ENCODE peak calls at places on chromosomes 5 and 9, in ten cellular contexts. H, Q, W, F, R, N, C, T, U and P are unnamed samples. For H3K36me3, the result is how much of the 10 kb centered on the place peaks cover.

GRCh38 chr9:12684923-12685468 is 8.2 kb upstream of the TYRP1 start:
- DNase-seq in H (no peak), Q (no peak), W (peak), F (no peak), R (no peak), N (no peak), C (no peak), T (peak), U (no peak), P (no peak)

GRCh38 chr5:123134653-123135181 is 45.7 kb downstream of the PRDM6 start:
- DNase-seq in H (no peak), Q (no peak), W (no peak), F (no peak), R (no peak), N (no peak), C (no peak), T (peak), U (no peak), P (no peak)

GRCh38 chr5:157266286-157267007 is 524 bp downstream of the CYFIP2 start:
- DNase-seq in H (peak), Q (peak), W (no peak), F (no peak), R (no peak), N (no peak), C (no peak), T (peak), U (no peak), P (no peak)

GRCh38 chr5:476102-476813 is 33.3 kb downstream of the EXOC3 start:
- DNase-seq in H (no peak), Q (peak), W (no peak), F (no peak), R (no peak), N (no peak), C (no peak), T (no peak), U (no peak), P (no peak)

GRCh38 chr5:137743031-137743640 is 7.2 kb upstream of the KLHL3 start:
- DNase-seq in H (peak), Q (peak), W (peak), F (peak), R (peak), N (peak), C (peak), T (peak), U (peak), P (peak)

GRCh38 chr9:36063804-36064447 is 27.2 kb downstream of the RECK start:
- DNase-seq in H (no peak), Q (peak), W (peak), F (no peak), R (peak), N (no peak), C (no peak), T (no peak), U (no peak), P (no peak)

GRCh38 chr5:27242258-27242626 is 203.9 kb upstream of the CDH9 start:
- DNase-seq in H (no peak), Q (peak), W (no peak), F (no peak), R (no peak), N (no peak), C (no peak), T (no peak), U (no peak), P (peak)

GRCh38 chr9:135669616-135670285 is 6.6 kb downstream of the LCN9 start:
- DNase-seq in H (no peak), Q (no peak), W (no peak), F (no peak), R (no peak), N (no peak), C (peak), T (no peak), U (no peak), P (no peak)

GRCh38 chr9:127129718-127130085 is 7.3 kb upstream of the ANGPTL2 start:
- DNase-seq in H (no peak), Q (no peak), W (no peak), F (no peak), R (no peak), N (no peak), C (peak), T (no peak), U (no peak), P (no peak)

GRCh38 chr9:130137870-130138653 is 34.1 kb upstream of the NCS1 start:
- DNase-seq in H (no peak), Q (peak), W (peak), F (peak), R (peak), N (no peak), C (no peak), T (peak), U (peak), P (no peak)

GRCh38 chr5:109944461-109944860 is 254.7 kb downstream of the MAN2A1 start:
- DNase-seq in H (no peak), Q (no peak), W (no peak), F (no peak), R (no peak), N (no peak), C (no peak), T (no peak), U (no peak), P (no peak)

GRCh38 chr5:179734536-179735164 is 2.0 kb downstream of the MAML1 start:
- DNase-seq in H (no peak), Q (peak), W (no peak), F (no peak), R (no peak), N (no peak), C (no peak), T (no peak), U (no peak), P (no peak)

GRCh38 chr9:5518061-5518936 is 8.0 kb downstream of the PDCD1LG2 start:
- DNase-seq in H (no peak), Q (peak), W (no peak), F (no peak), R (no peak), N (no peak), C (no peak), T (no peak), U (no peak), P (no peak)

GRCh38 chr9:4939118-4939561 is 45.9 kb upstream of the JAK2 start:
- DNase-seq in H (no peak), Q (no peak), W (no peak), F (no peak), R (no peak), N (no peak), C (no peak), T (no peak), U (no peak), P (no peak)

GRCh38 chr9:108047264-108047663 is 557.7 kb upstream of the KLF4 start:
- DNase-seq in H (no peak), Q (no peak), W (peak), F (no peak), R (peak), N (no peak), C (no peak), T (no peak), U (no peak), P (no peak)

GRCh38 chr5:155285673-155286072 is 272.1 kb downstream of the KIF4B start:
- DNase-seq in H (no peak), Q (no peak), W (no peak), F (no peak), R (no peak), N (no peak), C (no peak), T (peak), U (no peak), P (no peak)

GRCh38 chr9:8693147-8693921 is 893.8 kb upstream of the DMAC1 start:
- DNase-seq in H (no peak), Q (no peak), W (no peak), F (no peak), R (no peak), N (no peak), C (no peak), T (peak), U (no peak), P (no peak)

GRCh38 chr5:65027149-65027548 is 258.4 kb downstream of the CWC27 start:
- DNase-seq in H (no peak), Q (no peak), W (no peak), F (no peak), R (no peak), N (no peak), C (peak), T (no peak), U (no peak), P (no peak)

GRCh38 chr5:100796851-100797250 is 106.2 kb downstream of the ST8SIA4 start:
- DNase-seq in H (no peak), Q (no peak), W (no peak), F (no peak), R (no peak), N (no peak), C (no peak), T (no peak), U (no peak), P (no peak)

GRCh38 chr5:170861855-170862766 is at the start of gene RANBP17:
- DNase-seq in H (peak), Q (peak), W (peak), F (no peak), R (peak), N (peak), C (peak), T (peak), U (no peak), P (no peak)

GRCh38 chr9:99485461-99485860 is 263.4 kb downstream of the SEC61B start:
- DNase-seq in H (no peak), Q (peak), W (peak), F (no peak), R (peak), N (no peak), C (no peak), T (no peak), U (no peak), P (no peak)

GRCh38 chr5:107937198-107937597 is 266.5 kb upstream of the EFNA5 start:
- DNase-seq in H (no peak), Q (no peak), W (no peak), F (no peak), R (no peak), N (no peak), C (peak), T (peak), U (no peak), P (no peak)

GRCh38 chr5:151198861-151199260 is 25.0 kb downstream of the CCDC69 start:
- DNase-seq in H (no peak), Q (no peak), W (no peak), F (no peak), R (no peak), N (no peak), C (no peak), T (no peak), U (no peak), P (no peak)

GRCh38 chr9:133277467-133277866 is 2.5 kb upstream of the ABO start:
- DNase-seq in H (no peak), Q (no peak), W (no peak), F (no peak), R (no peak), N (no peak), C (no peak), T (no peak), U (no peak), P (no peak)
- H3K9ac ChIP-seq in H (no peak), Q (no peak), W (no peak), F (no peak), R (no peak), N (no peak), C (no peak), T (no peak), U (no peak), P (no peak)

GRCh38 chr9:131598121-131598520 is 52.8 kb downstream of the PRRT1B start:
- DNase-seq in H (no peak), Q (no peak), W (no peak), F (no peak), R (no peak), N (no peak), C (no peak), T (no peak), U (no peak), P (no peak)
- H3K36me3 ChIP-seq in H (under half), Q (under half), W (under half), F (under half), R (under half), N (under half), C (under half), T (under half), U (under half), P (under half)

GRCh38 chr5:149930754-149931574 is 13.6 kb downstream of the PDE6A start:
- DNase-seq in H (no peak), Q (no peak), W (no peak), F (no peak), R (no peak), N (no peak), C (no peak), T (no peak), U (peak), P (no peak)
- H3K27ac ChIP-seq in H (no peak), Q (no peak), W (no peak), F (no peak), R (no peak), N (no peak), C (peak), T (no peak), U (peak), P (no peak)

GRCh38 chr9:650362-650761 is 191.1 kb upstream of the DMRT1 start:
- DNase-seq in H (no peak), Q (peak), W (no peak), F (no peak), R (no peak), N (no peak), C (no peak), T (peak), U (no peak), P (no peak)

GRCh38 chr9:653856-654387 is 187.6 kb upstream of the DMRT1 start:
- DNase-seq in H (no peak), Q (no peak), W (no peak), F (no peak), R (no peak), N (no peak), C (no peak), T (no peak), U (no peak), P (no peak)

GRCh38 chr9:651372-651771 is 190.1 kb upstream of the DMRT1 start:
- DNase-seq in H (no peak), Q (no peak), W (no peak), F (no peak), R (no peak), N (no peak), C (no peak), T (no peak), U (no peak), P (no peak)

GRCh38 chr9:653421-653820 is 188.1 kb upstream of the DMRT1 start:
- DNase-seq in H (no peak), Q (no peak), W (no peak), F (no peak), R (no peak), N (no peak), C (no peak), T (no peak), U (no peak), P (no peak)

GRCh38 chr9:652896-653295 is 188.6 kb upstream of the DMRT1 start:
- DNase-seq in H (peak), Q (no peak), W (no peak), F (no peak), R (peak), N (no peak), C (no peak), T (no peak), U (no peak), P (no peak)
- H3K9ac ChIP-seq in H (no peak), Q (no peak), W (no peak), F (no peak), R (no peak), N (no peak), C (no peak), T (no peak), U (no peak), P (no peak)

GRCh38 chr5:176527246-176528222 is 9.7 kb downstream of the RNF44 start:
- DNase-seq in H (no peak), Q (no peak), W (no peak), F (no peak), R (no peak), N (no peak), C (no peak), T (no peak), U (no peak), P (no peak)
- H3K36me3 ChIP-seq in H (under half), Q (under half), W (under half), F (under half), R (under half), N (under half), C (under half), T (under half), U (under half), P (under half)

DNA sequence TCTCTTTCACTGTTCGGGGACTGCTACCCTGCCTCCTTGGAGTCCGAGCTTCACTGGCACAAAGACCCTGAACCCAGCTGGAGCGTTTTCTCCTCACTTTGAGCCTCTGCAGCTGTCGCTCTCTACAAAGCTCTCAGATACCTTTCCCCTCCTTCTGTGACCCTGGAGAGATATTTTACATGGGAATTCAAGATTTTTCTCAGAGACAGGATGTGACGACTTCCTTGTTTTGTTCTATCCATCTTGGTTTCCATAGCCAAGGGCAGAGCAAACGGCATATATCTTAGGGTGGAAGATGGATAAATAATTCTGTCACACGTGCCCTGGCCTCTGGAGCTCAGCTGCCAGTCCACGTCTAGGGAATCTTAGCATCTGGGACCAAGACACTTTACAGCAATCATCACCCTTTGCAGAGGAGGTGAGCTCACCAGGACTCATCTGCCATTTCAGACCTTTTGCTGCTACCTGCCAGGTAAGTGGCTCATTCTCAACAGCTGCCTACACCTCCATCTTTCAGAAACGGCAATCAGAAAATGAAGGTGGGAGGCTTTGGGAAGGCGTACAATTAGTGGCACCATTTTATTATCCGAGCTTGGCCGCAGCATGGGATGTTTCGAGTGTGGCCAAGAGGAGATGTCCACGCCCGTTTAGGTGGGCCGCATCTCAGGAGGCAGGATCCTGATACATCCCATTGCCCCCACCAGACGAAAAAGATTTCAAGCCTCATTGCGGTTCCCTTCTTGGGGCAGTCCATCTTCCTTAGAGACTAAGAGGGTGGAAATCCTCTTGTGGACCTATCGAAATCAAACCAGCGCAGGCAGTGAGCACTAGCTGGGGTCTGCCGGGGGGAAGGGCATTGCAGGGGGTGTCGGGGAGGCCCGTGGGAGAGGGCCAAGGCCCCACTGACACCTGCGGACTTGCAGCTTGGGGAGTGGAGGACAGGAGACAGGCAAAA is at the start of gene BTNL9:
- DNase-seq in H (no peak), Q (no peak), W (no peak), F (no peak), R (no peak), N (no peak), C (no peak), T (no peak), U (no peak), P (no peak)
- H3K27ac ChIP-seq in H (no peak), Q (no peak), W (no peak), F (no peak), R (no peak), N (no peak), C (no peak), T (no peak), U (no peak), P (no peak)

GRCh38 chr5:72383280-72384205 is 63.4 kb downstream of the PTCD2 start:
- DNase-seq in H (no peak), Q (peak), W (peak), F (no peak), R (peak), N (no peak), C (no peak), T (peak), U (no peak), P (no peak)
- H3K9ac ChIP-seq in H (no peak), Q (peak), W (no peak), F (no peak), R (no peak), N (no peak), C (no peak), T (no peak), U (no peak), P (no peak)